ENCODE peak calls at places on chromosome 3, in six cellular contexts. One of them, this sample, is unnamed.

GRCh38 chr3:4897765-4898453 is 81.3 kb upstream of the BHLHE40 start:
- DNase-seq in CD8-positive, alpha-beta T cell: no peak
- DNase-seq in iPS-NIHi11: no peak
- DNase-seq in dermis blood vessel endothelial cell: no peak
- DNase-seq in right lobe of liver: no peak
- DNase-seq in neural progenitor cell: no peak
- DNase-seq in this sample: no peak

GRCh38 chr3:28050895-28051294 is 190.5 kb upstream of the CMC1 start:
- DNase-seq in CD8-positive, alpha-beta T cell: peak; percentile 11
- DNase-seq in iPS-NIHi11: no peak
- DNase-seq in dermis blood vessel endothelial cell: no peak
- DNase-seq in right lobe of liver: no peak
- DNase-seq in neural progenitor cell: no peak
- DNase-seq in this sample: no peak

GRCh38 chr3:45987368-45988099 is 8.1 kb downstream of the FYCO1 start:
- DNase-seq in CD8-positive, alpha-beta T cell: no peak
- DNase-seq in iPS-NIHi11: no peak
- DNase-seq in dermis blood vessel endothelial cell: peak; percentile 92
- DNase-seq in right lobe of liver: no peak
- DNase-seq in neural progenitor cell: no peak
- DNase-seq in this sample: no peak

GRCh38 chr3:170387952-170388351 is 30.4 kb downstream of the SKIL start:
- DNase-seq in CD8-positive, alpha-beta T cell: no peak
- DNase-seq in iPS-NIHi11: no peak
- DNase-seq in dermis blood vessel endothelial cell: no peak
- DNase-seq in right lobe of liver: no peak
- DNase-seq in neural progenitor cell: no peak
- DNase-seq in this sample: no peak

GRCh38 chr3:12350151-12350813 is 61.4 kb downstream of the PPARG start:
- DNase-seq in CD8-positive, alpha-beta T cell: no peak
- DNase-seq in iPS-NIHi11: no peak
- DNase-seq in dermis blood vessel endothelial cell: peak; percentile 96
- DNase-seq in right lobe of liver: no peak
- DNase-seq in neural progenitor cell: no peak
- DNase-seq in this sample: no peak

GRCh38 chr3:52128118-52128683 is 26.0 kb downstream of the POC1A start:
- DNase-seq in CD8-positive, alpha-beta T cell: no peak
- DNase-seq in iPS-NIHi11: peak; percentile 51
- DNase-seq in dermis blood vessel endothelial cell: peak; percentile 79
- DNase-seq in right lobe of liver: no peak
- DNase-seq in neural progenitor cell: no peak
- DNase-seq in this sample: no peak

GRCh38 chr3:12679468-12679867 is 15.6 kb upstream of the RAF1 start:
- DNase-seq in CD8-positive, alpha-beta T cell: no peak
- DNase-seq in iPS-NIHi11: no peak
- DNase-seq in dermis blood vessel endothelial cell: no peak
- DNase-seq in right lobe of liver: no peak
- DNase-seq in neural progenitor cell: no peak
- DNase-seq in this sample: no peak

GRCh38 chr3:31412832-31413231 is 119.9 kb upstream of the STT3B start:
- DNase-seq in CD8-positive, alpha-beta T cell: no peak
- DNase-seq in iPS-NIHi11: no peak
- DNase-seq in dermis blood vessel endothelial cell: no peak
- DNase-seq in right lobe of liver: no peak
- DNase-seq in neural progenitor cell: no peak
- DNase-seq in this sample: no peak

GRCh38 chr3:112770026-112770626 is 76.5 kb downstream of the CD200R1L start:
- DNase-seq in CD8-positive, alpha-beta T cell: no peak
- DNase-seq in iPS-NIHi11: no peak
- DNase-seq in dermis blood vessel endothelial cell: peak; percentile 13
- DNase-seq in right lobe of liver: no peak
- DNase-seq in neural progenitor cell: no peak
- DNase-seq in this sample: no peak

GRCh38 chr3:102020670-102021069 is 171.4 kb downstream of the NFKBIZ start:
- DNase-seq in CD8-positive, alpha-beta T cell: no peak
- DNase-seq in iPS-NIHi11: no peak
- DNase-seq in dermis blood vessel endothelial cell: no peak
- DNase-seq in right lobe of liver: no peak
- DNase-seq in neural progenitor cell: no peak
- DNase-seq in this sample: no peak

GRCh38 chr3:148758303-148758884 is 60.7 kb downstream of the AGTR1 start:
- DNase-seq in CD8-positive, alpha-beta T cell: no peak
- DNase-seq in iPS-NIHi11: no peak
- DNase-seq in dermis blood vessel endothelial cell: no peak
- DNase-seq in right lobe of liver: no peak
- DNase-seq in neural progenitor cell: peak; percentile 18
- DNase-seq in this sample: no peak

GRCh38 chr3:46646700-46647099 is 34.4 kb downstream of the FAM240A start:
- DNase-seq in CD8-positive, alpha-beta T cell: no peak
- DNase-seq in iPS-NIHi11: no peak
- DNase-seq in dermis blood vessel endothelial cell: no peak
- DNase-seq in right lobe of liver: no peak
- DNase-seq in neural progenitor cell: no peak
- DNase-seq in this sample: no peak

GRCh38 chr3:43962043-43962442 is 271.3 kb downstream of the ABHD5 start:
- DNase-seq in CD8-positive, alpha-beta T cell: no peak
- DNase-seq in iPS-NIHi11: no peak
- DNase-seq in dermis blood vessel endothelial cell: no peak
- DNase-seq in right lobe of liver: no peak
- DNase-seq in neural progenitor cell: no peak
- DNase-seq in this sample: no peak

GRCh38 chr3:102087236-102087635 is 237.9 kb downstream of the NFKBIZ start:
- DNase-seq in CD8-positive, alpha-beta T cell: no peak
- DNase-seq in iPS-NIHi11: no peak
- DNase-seq in dermis blood vessel endothelial cell: no peak
- DNase-seq in right lobe of liver: no peak
- DNase-seq in neural progenitor cell: no peak
- DNase-seq in this sample: no peak

GRCh38 chr3:194333212-194333980 is 17.7 kb downstream of the CPN2 start:
- DNase-seq in CD8-positive, alpha-beta T cell: peak; percentile 94
- DNase-seq in iPS-NIHi11: peak; percentile 90
- DNase-seq in dermis blood vessel endothelial cell: peak; percentile 89
- DNase-seq in right lobe of liver: peak; percentile 92
- DNase-seq in neural progenitor cell: peak; percentile 90
- DNase-seq in this sample: peak; percentile 94

GRCh38 chr3:46897829-46898320 is 20.4 kb downstream of the PTH1R start:
- DNase-seq in CD8-positive, alpha-beta T cell: no peak
- DNase-seq in iPS-NIHi11: no peak
- DNase-seq in dermis blood vessel endothelial cell: no peak
- DNase-seq in right lobe of liver: peak; percentile 31
- DNase-seq in neural progenitor cell: no peak
- DNase-seq in this sample: no peak

GRCh38 chr3:195698325-195699147 is 22.2 kb upstream of the MUC20 start:
- DNase-seq in CD8-positive, alpha-beta T cell: no peak
- DNase-seq in iPS-NIHi11: no peak
- DNase-seq in dermis blood vessel endothelial cell: no peak
- DNase-seq in right lobe of liver: no peak
- DNase-seq in neural progenitor cell: peak; percentile 63
- DNase-seq in this sample: no peak

GRCh38 chr3:58175429-58176184 is 35.2 kb downstream of the DNASE1L3 start:
- DNase-seq in CD8-positive, alpha-beta T cell: no peak
- DNase-seq in iPS-NIHi11: no peak
- DNase-seq in dermis blood vessel endothelial cell: peak; percentile 51
- DNase-seq in right lobe of liver: peak; percentile 81
- DNase-seq in neural progenitor cell: peak; percentile 33
- DNase-seq in this sample: no peak

GRCh38 chr3:62888180-62888579 is 13.0 kb upstream of the CADPS start:
- DNase-seq in CD8-positive, alpha-beta T cell: no peak
- DNase-seq in iPS-NIHi11: peak; percentile 50
- DNase-seq in dermis blood vessel endothelial cell: no peak
- DNase-seq in right lobe of liver: no peak
- DNase-seq in neural progenitor cell: peak; percentile 48
- DNase-seq in this sample: no peak

GRCh38 chr3:36058404-36059035 is 321.8 kb upstream of the STAC start:
- DNase-seq in CD8-positive, alpha-beta T cell: no peak
- DNase-seq in iPS-NIHi11: no peak
- DNase-seq in dermis blood vessel endothelial cell: no peak
- DNase-seq in right lobe of liver: no peak
- DNase-seq in neural progenitor cell: no peak
- DNase-seq in this sample: no peak

GRCh38 chr3:189712906-189713483 is 81.8 kb downstream of the TP63 start:
- DNase-seq in CD8-positive, alpha-beta T cell: no peak
- DNase-seq in iPS-NIHi11: no peak
- DNase-seq in dermis blood vessel endothelial cell: no peak
- DNase-seq in right lobe of liver: no peak
- DNase-seq in neural progenitor cell: no peak
- DNase-seq in this sample: no peak